ENCODE peak calls at places on chromosomes 1 and 21, in six cellular contexts. A, E, Z, W, M and V are unnamed samples.

GRCh38 chr1:173775578-173776196 is 48.8 kb upstream of the DARS2 start:
- DNase-seq in E (no peak), A (no peak), W (no peak), Z (no peak), M (no peak), V (no peak)

GRCh38 chr1:212797681-212798080 is 6.0 kb downstream of the TATDN3 start:
- DNase-seq in Z (no peak), M (no peak), W (no peak), E (no peak), A (peak), V (no peak)

GRCh38 chr1:156657971-156658319 is 16.0 kb downstream of the BCAN start:
- DNase-seq in W (no peak), Z (no peak), M (no peak), E (no peak), A (no peak), V (no peak)

GRCh38 chr1:233327938-233328660 is 575 bp downstream of the MAP3K21 start:
- DNase-seq in M (peak), A (no peak), W (no peak), E (peak), Z (peak), V (no peak)

GRCh38 chr21:25934771-25935224 is 200.0 kb downstream of the GABPA start:
- DNase-seq in E (peak), W (peak), A (peak), Z (peak), M (peak), V (no peak)

GRCh38 chr1:200343874-200344273 is 66.0 kb downstream of the ZNF281 start:
- DNase-seq in A (no peak), M (no peak), Z (no peak), W (no peak), E (no peak), V (no peak)

GRCh38 chr1:28913786-28914227 is 562 bp upstream of the EPB41 start:
- DNase-seq in E (no peak), M (no peak), Z (no peak), A (no peak), W (no peak), V (no peak)

GRCh38 chr1:17089496-17089895 is 29.8 kb downstream of the PADI2 start:
- DNase-seq in E (no peak), W (no peak), M (no peak), Z (no peak), A (no peak), V (no peak)

GRCh38 chr1:228339059-228339704 is 67.5 kb downstream of the TRIM11 start:
- DNase-seq in M (no peak), W (no peak), E (no peak), Z (no peak), A (no peak), V (no peak)

GRCh38 chr1:61743716-61744620 is 1.7 kb downstream of the PATJ start:
- DNase-seq in M (no peak), A (peak), Z (no peak), E (no peak), W (no peak), V (peak)

GRCh38 chr1:161427733-161428516 is 60.2 kb upstream of the CFAP126 start:
- DNase-seq in Z (no peak), M (no peak), A (peak), W (peak), E (peak), V (no peak)

GRCh38 chr1:201759194-201759814 is 69.7 kb upstream of the IPO9 start:
- DNase-seq in E (no peak), W (no peak), A (peak), Z (no peak), M (no peak), V (no peak)

GRCh38 chr1:214493126-214493796 is 58.1 kb downstream of the PTPN14 start:
- DNase-seq in W (no peak), E (no peak), Z (no peak), A (peak), M (no peak), V (no peak)

GRCh38 chr1:26284597-26285351 is 4.9 kb downstream of the SH3BGRL3 start:
- DNase-seq in E (peak), W (peak), Z (peak), A (peak), M (peak), V (peak)

GRCh38 chr1:180211860-180212229 is 18.2 kb upstream of the LHX4 start:
- DNase-seq in E (no peak), Z (no peak), M (no peak), A (no peak), W (no peak), V (no peak)

GRCh38 chr1:232571523-232571922 is 58.4 kb downstream of the SIPA1L2 start:
- DNase-seq in A (peak), E (no peak), M (no peak), W (no peak), Z (no peak), V (no peak)

GRCh38 chr1:70627910-70628309 is 216.8 kb downstream of the CTH start:
- DNase-seq in M (no peak), W (no peak), E (no peak), A (no peak), Z (no peak), V (no peak)

GRCh38 chr1:29332204-29332603 is 95.9 kb downstream of the PTPRU start:
- DNase-seq in E (peak), Z (no peak), W (no peak), A (peak), M (no peak), V (peak)

GRCh38 chr1:214331827-214332423 is 51.0 kb downstream of the SMYD2 start:
- DNase-seq in Z (no peak), W (peak), A (peak), E (peak), M (no peak), V (peak)

GRCh38 chr1:204254031-204254661 is 40.4 kb upstream of the GOLT1A start:
- DNase-seq in E (no peak), M (no peak), A (peak), W (no peak), Z (peak), V (no peak)

GRCh38 chr1:247370786-247371732 is 39.4 kb upstream of the ZNF496 start:
- DNase-seq in Z (no peak), E (no peak), A (peak), W (no peak), M (no peak), V (no peak)

GRCh38 chr1:81801032-81801833 is 499 bp downstream of the ADGRL2 start:
- DNase-seq in E (no peak), Z (peak), A (peak), M (peak), W (peak), V (peak)

GRCh38 chr1:182841368-182841988 is 2.3 kb downstream of the DHX9 start:
- DNase-seq in A (peak), Z (no peak), W (peak), E (no peak), M (no peak), V (peak)

GRCh38 chr1:66685670-66686069 is 66.6 kb upstream of the DYNLT5 start:
- DNase-seq in M (no peak), Z (no peak), W (no peak), A (peak), E (no peak), V (no peak)

GRCh38 chr1:30757196-30757949 is at the start of gene LAPTM5:
- DNase-seq in Z (peak), M (no peak), A (no peak), W (no peak), E (no peak), V (peak)

GRCh38 chr1:9242338-9242969 is 7.9 kb downstream of the H6PD start:
- DNase-seq in Z (peak), E (no peak), A (no peak), M (peak), W (no peak), V (no peak)

DNA sequence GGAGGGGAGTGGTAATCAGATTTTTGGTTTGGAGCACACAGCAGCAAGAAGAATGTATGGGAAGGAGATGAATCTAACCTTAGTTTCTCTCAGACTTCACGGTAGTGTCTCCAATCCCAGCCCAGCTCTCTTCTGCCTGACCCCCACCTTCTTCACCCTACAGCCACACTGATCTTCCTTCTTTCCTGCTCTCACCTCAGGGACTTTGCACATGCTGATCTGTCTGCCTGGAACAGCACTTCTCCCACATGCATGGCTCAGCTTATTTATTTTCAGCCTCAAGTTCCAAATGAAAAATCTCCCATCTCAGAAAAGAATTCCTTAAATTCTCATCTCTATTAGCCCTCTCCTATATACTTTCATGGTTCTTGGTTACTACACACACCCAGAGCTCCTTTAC is 48.8 kb upstream of the LPAR3 start:
- DNase-seq in A (no peak), Z (no peak), E (no peak), M (no peak), W (no peak), V (no peak)
- TF ChIP-seq POLR2A in A (no peak), Z (no peak), E (no peak), M (no peak), W (no peak), V (no peak)

DNA sequence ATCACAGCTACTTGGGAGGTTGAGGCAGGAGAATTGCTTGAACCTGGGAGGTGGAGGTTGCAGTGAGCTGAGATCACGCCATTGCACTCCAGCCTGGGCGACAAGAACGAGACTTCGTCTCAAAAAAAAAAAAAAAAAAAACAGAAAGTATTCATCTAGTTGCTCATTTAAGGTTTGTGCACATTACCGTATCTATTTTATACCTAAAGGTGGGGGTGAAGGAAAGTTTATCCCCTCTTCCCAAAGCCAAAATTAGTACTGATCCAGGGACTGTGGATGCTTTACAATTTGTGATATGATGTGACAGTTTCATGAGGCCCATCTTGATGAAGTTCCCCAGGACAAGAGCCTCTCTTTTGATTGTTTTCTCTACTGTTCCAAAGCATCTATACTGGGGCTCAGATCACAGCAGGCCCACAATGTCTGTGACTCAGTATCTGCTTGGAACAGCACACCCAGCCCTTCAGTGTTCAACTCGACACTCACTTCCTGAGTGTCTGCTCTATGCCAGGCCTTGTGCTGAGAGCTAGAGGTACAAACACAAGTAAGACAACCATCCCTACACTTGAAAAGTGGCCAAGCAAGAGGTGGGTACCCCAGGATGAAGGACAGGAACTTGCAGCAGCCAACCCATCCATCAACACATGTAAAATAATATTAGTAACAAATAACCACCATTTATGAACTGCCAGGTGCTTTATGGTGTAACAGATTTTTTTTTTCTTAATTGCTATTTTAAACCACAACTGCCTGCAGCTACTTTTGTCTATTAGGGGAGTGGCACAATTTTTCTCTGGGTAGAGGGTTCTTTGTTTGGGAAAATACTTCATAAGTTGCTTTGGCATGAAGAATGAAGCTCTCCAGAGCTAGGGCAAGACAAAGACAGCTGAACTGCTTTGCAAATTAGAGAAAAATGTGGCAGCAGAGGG is 29.0 kb upstream of the KHDRBS1 start:
- DNase-seq in M (no peak), Z (no peak), E (no peak), A (peak), W (no peak), V (no peak)
- TF ChIP-seq POLR2A in M (no peak), Z (no peak), E (no peak), A (no peak), W (no peak), V (no peak)

GRCh38 chr1:54764132-54764921 is at the start of gene PARS2:
- DNase-seq in A (peak), W (peak), E (peak), Z (peak), M (peak), V (peak)
- TF ChIP-seq POLR2A in A (peak), W (peak), E (peak), Z (no peak), M (peak), V (peak)

DNA sequence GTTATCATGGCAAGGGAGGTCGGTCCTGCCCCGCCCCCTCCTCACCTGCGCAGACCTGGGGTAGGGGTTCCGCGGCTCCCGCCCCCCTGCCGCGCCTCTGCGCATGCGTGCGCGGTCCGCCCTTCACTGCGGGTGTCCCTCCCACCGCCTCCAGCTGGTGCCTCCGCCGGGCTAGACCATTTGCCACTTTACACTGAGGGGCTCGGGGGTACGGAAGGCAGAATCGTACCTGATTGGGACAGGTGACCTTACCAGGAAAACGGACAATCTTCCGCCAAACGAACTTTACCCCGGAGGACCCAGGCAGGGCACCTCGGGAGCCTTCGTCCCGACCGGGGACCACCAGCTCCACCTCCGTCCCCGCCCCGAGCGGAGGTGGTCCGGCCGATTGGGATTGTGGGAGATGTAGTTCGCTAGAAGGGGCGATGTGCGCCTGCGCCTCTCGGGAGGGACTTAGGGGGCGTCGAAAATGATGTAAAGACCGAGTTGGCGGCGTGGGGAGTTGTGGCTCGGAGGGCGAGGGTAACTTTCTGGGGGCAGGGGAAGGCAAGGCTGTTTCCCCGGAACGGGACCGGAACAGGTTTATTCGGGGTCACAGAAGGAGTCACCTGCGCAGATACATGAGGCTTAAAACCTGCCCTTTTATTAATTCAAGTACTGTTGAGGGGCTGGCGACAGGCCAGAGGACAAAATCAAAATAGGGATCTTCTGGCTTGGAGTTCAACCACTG is at the start of gene DNAJC28:
- DNase-seq in W (peak), Z (peak), M (peak), E (peak), A (peak), V (peak)
- TF ChIP-seq POLR2A in W (peak), Z (no peak), M (peak), E (peak), A (no peak), V (peak)

GRCh38 chr1:43543567-43543966 is 12.9 kb downstream of the PTPRF start:
- DNase-seq in W (no peak), A (no peak), M (no peak), E (no peak), Z (no peak), V (no peak)
- TF ChIP-seq POLR2A in W (no peak), A (no peak), M (no peak), E (no peak), Z (no peak), V (no peak)

GRCh38 chr1:94247146-94248094 is 10.0 kb upstream of the ARHGAP29 start:
- DNase-seq in M (peak), A (peak), Z (peak), E (no peak), W (peak), V (peak)
- TF ChIP-seq POLR2A in M (peak), A (no peak), Z (no peak), E (peak), W (no peak), V (no peak)

GRCh38 chr1:46131727-46132528 is 501 bp downstream of the PIK3R3 start:
- DNase-seq in Z (peak), M (peak), A (peak), W (no peak), E (no peak), V (peak)

GRCh38 chr1:46132529-46133180 is at the start of gene PIK3R3:
- DNase-seq in W (peak), Z (peak), M (peak), E (peak), A (peak), V (peak)

GRCh38 chr1:46134660-46135331 is 2.4 kb upstream of the PIK3R3 start:
- DNase-seq in M (peak), E (no peak), A (peak), W (no peak), Z (no peak), V (no peak)

GRCh38 chr1:46133946-46134345 is 1.5 kb upstream of the PIK3R3 start:
- DNase-seq in A (no peak), Z (no peak), E (no peak), M (no peak), W (no peak), V (no peak)

DNA sequence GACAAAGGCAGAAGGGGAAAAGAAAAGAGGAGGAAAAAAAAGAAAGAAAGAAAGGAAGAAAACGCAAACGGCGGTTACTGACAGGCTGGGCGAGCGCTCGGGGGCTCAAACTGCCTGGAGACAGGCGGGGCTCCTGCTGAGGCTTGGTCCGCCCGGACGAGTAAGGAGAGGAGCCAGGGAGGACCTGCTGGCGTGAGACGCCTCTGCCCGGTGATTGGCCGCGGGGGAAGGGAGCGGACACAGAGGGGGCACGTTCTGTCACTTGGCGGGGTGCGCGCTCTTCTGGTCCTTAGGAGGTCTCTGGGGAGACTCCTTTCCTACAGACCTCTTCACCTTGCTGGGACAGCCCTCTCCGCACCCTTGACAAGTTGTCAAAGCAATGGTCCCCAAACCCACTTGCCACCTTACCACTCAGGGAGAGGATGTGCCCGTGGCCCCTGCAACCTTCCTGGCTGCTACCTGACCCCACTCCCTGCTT is 791 bp upstream of the PIK3R3 start:
- DNase-seq in E (peak), M (no peak), W (peak), A (no peak), Z (no peak), V (peak)
- TF ChIP-seq POLR2A in E (no peak), M (no peak), W (peak), A (no peak), Z (no peak), V (peak)

GRCh38 chr1:93616221-93616995 is 65.2 kb downstream of the BCAR3 start:
- DNase-seq in Z (peak), E (no peak), A (no peak), M (no peak), W (peak), V (no peak)

GRCh38 chr1:93616996-93617669 is 64.5 kb downstream of the BCAR3 start:
- DNase-seq in Z (peak), W (no peak), A (no peak), M (no peak), E (no peak), V (no peak)

GRCh38 chr1:93619507-93620168 is 62.0 kb downstream of the BCAR3 start:
- DNase-seq in E (no peak), Z (no peak), A (no peak), W (no peak), M (no peak), V (peak)

GRCh38 chr1:93615201-93616150 is 66.2 kb downstream of the BCAR3 start:
- DNase-seq in M (no peak), W (peak), A (peak), Z (no peak), E (no peak), V (no peak)

GRCh38 chr1:93617670-93618488 is 63.8 kb downstream of the BCAR3 start:
- DNase-seq in W (peak), E (no peak), M (no peak), A (no peak), Z (peak), V (no peak)
- TF ChIP-seq POLR2A in W (no peak), E (no peak), M (no peak), A (no peak), Z (no peak), V (no peak)

GRCh38 chr1:1671365-1672119 is 12.7 kb upstream of the CDK11B start:
- DNase-seq in Z (peak), M (no peak), W (no peak), E (no peak), A (no peak), V (no peak)
- TF ChIP-seq POLR2A in Z (no peak), M (no peak), W (no peak), E (no peak), A (no peak), V (no peak)

GRCh38 chr1:54792686-54793282 is 8.3 kb downstream of the TTC22 start:
- DNase-seq in W (no peak), E (no peak), A (no peak), Z (no peak), M (peak), V (no peak)

GRCh38 chr1:54796902-54797301 is 4.2 kb downstream of the TTC22 start:
- DNase-seq in Z (no peak), W (no peak), M (no peak), A (no peak), E (no peak), V (no peak)

GRCh38 chr1:54795841-54796468 is 5.2 kb downstream of the TTC22 start:
- DNase-seq in E (no peak), Z (peak), A (no peak), W (no peak), M (no peak), V (no peak)

GRCh38 chr1:54794401-54795099 is 6.6 kb downstream of the TTC22 start:
- DNase-seq in A (peak), E (no peak), W (no peak), M (peak), Z (peak), V (no peak)

DNA sequence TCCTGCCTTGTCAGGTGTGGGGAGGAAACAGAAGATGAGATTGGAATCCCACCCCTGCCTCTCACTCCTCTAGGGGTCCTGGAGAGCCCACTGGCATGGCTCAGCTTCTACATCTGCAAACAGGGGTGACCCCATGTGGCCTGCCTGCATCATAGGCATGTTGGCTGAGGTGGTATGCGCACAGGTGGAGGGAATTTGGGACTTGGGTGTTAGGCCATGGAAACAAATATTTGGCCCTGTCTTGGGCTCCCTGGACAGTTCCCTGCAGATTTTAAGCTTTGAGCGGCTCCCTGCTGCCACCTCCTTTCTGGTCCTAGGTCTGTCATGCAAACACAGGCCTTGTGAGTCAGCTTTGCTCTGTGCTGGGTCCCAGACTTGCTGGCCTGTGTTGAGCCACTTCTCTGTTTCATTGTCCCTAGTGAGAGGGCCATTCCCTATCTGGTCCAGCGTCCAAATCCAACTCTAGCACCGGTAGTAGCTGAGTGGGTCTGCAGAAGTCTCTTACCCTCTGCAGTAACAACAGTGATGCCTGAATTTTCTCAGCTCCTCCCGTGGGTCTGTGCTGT is 5.9 kb downstream of the TTC22 start:
- DNase-seq in E (no peak), Z (no peak), A (no peak), W (no peak), M (no peak), V (no peak)
- TF ChIP-seq POLR2A in E (no peak), Z (no peak), A (no peak), W (no peak), M (no peak), V (no peak)